ENCODE peak calls at places on chromosome 22, in seven cellular contexts. One of them, this sample, is unnamed.

GRCh38 chr22:49550766-49551362 is 276.8 kb downstream of the BRD1 start:
- DNase-seq in H9: no peak
- DNase-seq in trophoblast cell: no peak
- DNase-seq in IMR-90: no peak
- DNase-seq in H1: no peak
- DNase-seq in mesenchymal stem cell: no peak
- DNase-seq in neuronal stem cell: no peak
- DNase-seq in this sample: no peak

GRCh38 chr22:49239264-49240015 is 588.2 kb downstream of the BRD1 start:
- DNase-seq in neuronal stem cell: no peak
- DNase-seq in H1: no peak
- DNase-seq in H9: peak
- DNase-seq in trophoblast cell: no peak
- DNase-seq in IMR-90: no peak
- DNase-seq in mesenchymal stem cell: no peak
- DNase-seq in this sample: peak

GRCh38 chr22:26887916-26888315 is 230.5 kb downstream of the MIAT start:
- DNase-seq in H9: no peak
- DNase-seq in trophoblast cell: no peak
- DNase-seq in H1: no peak
- DNase-seq in IMR-90: no peak
- DNase-seq in mesenchymal stem cell: no peak
- DNase-seq in neuronal stem cell: no peak
- DNase-seq in this sample: no peak

GRCh38 chr22:32331236-32331917 is 26.3 kb upstream of the RFPL3 start:
- DNase-seq in trophoblast cell: no peak
- DNase-seq in IMR-90: no peak
- DNase-seq in neuronal stem cell: no peak
- DNase-seq in mesenchymal stem cell: no peak
- DNase-seq in H1: no peak
- DNase-seq in H9: peak
- DNase-seq in this sample: no peak

GRCh38 chr22:30742291-30743256 is 47.9 kb downstream of the OSBP2 start:
- DNase-seq in IMR-90: peak
- DNase-seq in H1: no peak
- DNase-seq in mesenchymal stem cell: no peak
- DNase-seq in trophoblast cell: no peak
- DNase-seq in H9: no peak
- DNase-seq in neuronal stem cell: no peak
- DNase-seq in this sample: no peak

GRCh38 chr22:29799217-29799680 is 32.1 kb downstream of the UQCR10 start:
- DNase-seq in H1: no peak
- DNase-seq in H9: no peak
- DNase-seq in neuronal stem cell: no peak
- DNase-seq in trophoblast cell: peak
- DNase-seq in mesenchymal stem cell: peak
- DNase-seq in IMR-90: peak
- DNase-seq in this sample: no peak

GRCh38 chr22:33247758-33248157 is 189.6 kb upstream of the SYN3 start:
- DNase-seq in trophoblast cell: no peak
- DNase-seq in H1: no peak
- DNase-seq in mesenchymal stem cell: no peak
- DNase-seq in neuronal stem cell: no peak
- DNase-seq in IMR-90: no peak
- DNase-seq in H9: no peak
- DNase-seq in this sample: no peak

GRCh38 chr22:43658823-43659222 is 153.3 kb downstream of the EFCAB6 start:
- DNase-seq in mesenchymal stem cell: no peak
- DNase-seq in neuronal stem cell: no peak
- DNase-seq in trophoblast cell: no peak
- DNase-seq in H9: no peak
- DNase-seq in IMR-90: no peak
- DNase-seq in H1: peak
- DNase-seq in this sample: peak

GRCh38 chr22:17896552-17896951 is 122.3 kb upstream of the BID start:
- DNase-seq in neuronal stem cell: no peak
- DNase-seq in H1: no peak
- DNase-seq in IMR-90: peak
- DNase-seq in H9: peak
- DNase-seq in trophoblast cell: peak
- DNase-seq in mesenchymal stem cell: no peak
- DNase-seq in this sample: peak

GRCh38 chr22:39959640-39960447 is at the start of gene TMA7B:
- DNase-seq in H9: peak
- DNase-seq in H1: no peak
- DNase-seq in trophoblast cell: peak
- DNase-seq in mesenchymal stem cell: peak
- DNase-seq in IMR-90: peak
- DNase-seq in neuronal stem cell: no peak
- DNase-seq in this sample: peak

GRCh38 chr22:37390075-37390474 is 37.2 kb downstream of the ELFN2 start:
- DNase-seq in trophoblast cell: no peak
- DNase-seq in neuronal stem cell: no peak
- DNase-seq in H9: no peak
- DNase-seq in IMR-90: no peak
- DNase-seq in H1: no peak
- DNase-seq in mesenchymal stem cell: no peak
- DNase-seq in this sample: no peak

GRCh38 chr22:37428649-37429586 is 1.6 kb upstream of the ELFN2 start:
- DNase-seq in neuronal stem cell: peak
- DNase-seq in trophoblast cell: peak
- DNase-seq in IMR-90: peak
- DNase-seq in mesenchymal stem cell: peak
- DNase-seq in H1: peak
- DNase-seq in H9: peak
- DNase-seq in this sample: peak

GRCh38 chr22:32802291-32802826 is 854 bp downstream of the TIMP3 start:
- DNase-seq in mesenchymal stem cell: no peak
- DNase-seq in H1: no peak
- DNase-seq in H9: no peak
- DNase-seq in neuronal stem cell: no peak
- DNase-seq in IMR-90: no peak
- DNase-seq in trophoblast cell: peak
- DNase-seq in this sample: no peak

GRCh38 chr22:25780673-25781072 is 38.7 kb downstream of the MYO18B start:
- DNase-seq in trophoblast cell: no peak
- DNase-seq in H1: no peak
- DNase-seq in IMR-90: no peak
- DNase-seq in mesenchymal stem cell: peak
- DNase-seq in neuronal stem cell: no peak
- DNase-seq in H9: no peak
- DNase-seq in this sample: no peak

GRCh38 chr22:27609411-27610029 is 192.0 kb downstream of the MN1 start:
- DNase-seq in mesenchymal stem cell: no peak
- DNase-seq in neuronal stem cell: peak
- DNase-seq in trophoblast cell: no peak
- DNase-seq in H1: no peak
- DNase-seq in H9: no peak
- DNase-seq in IMR-90: no peak
- DNase-seq in this sample: no peak

GRCh38 chr22:43975041-43975440 is 19.8 kb downstream of the SAMM50 start:
- DNase-seq in H1: no peak
- DNase-seq in neuronal stem cell: no peak
- DNase-seq in H9: no peak
- DNase-seq in IMR-90: no peak
- DNase-seq in mesenchymal stem cell: no peak
- DNase-seq in trophoblast cell: no peak
- DNase-seq in this sample: no peak

GRCh38 chr22:20979243-20979809 is 2.8 kb upstream of the LZTR1 start:
- DNase-seq in mesenchymal stem cell: peak
- DNase-seq in H1: peak
- DNase-seq in trophoblast cell: peak
- DNase-seq in neuronal stem cell: peak
- DNase-seq in H9: peak
- DNase-seq in IMR-90: peak
- DNase-seq in this sample: peak

GRCh38 chr22:28030442-28030841 is 111.4 kb upstream of the PITPNB start:
- DNase-seq in H9: peak
- DNase-seq in IMR-90: peak
- DNase-seq in mesenchymal stem cell: no peak
- DNase-seq in trophoblast cell: no peak
- DNase-seq in neuronal stem cell: no peak
- DNase-seq in H1: no peak
- DNase-seq in this sample: no peak

GRCh38 chr22:19003518-19003917 is 67.4 kb upstream of the PRODH start:
- DNase-seq in H1: no peak
- DNase-seq in IMR-90: no peak
- DNase-seq in H9: no peak
- DNase-seq in mesenchymal stem cell: no peak
- DNase-seq in neuronal stem cell: no peak
- DNase-seq in trophoblast cell: no peak
- DNase-seq in this sample: no peak

GRCh38 chr22:27809226-27809625 is 7.7 kb upstream of the MN1 start:
- DNase-seq in IMR-90: no peak
- DNase-seq in trophoblast cell: no peak
- DNase-seq in mesenchymal stem cell: no peak
- DNase-seq in H9: peak
- DNase-seq in H1: no peak
- DNase-seq in neuronal stem cell: no peak
- DNase-seq in this sample: peak

GRCh38 chr22:17336061-17336460 is 33.2 kb upstream of the CECR2 start:
- DNase-seq in mesenchymal stem cell: no peak
- DNase-seq in IMR-90: no peak
- DNase-seq in neuronal stem cell: no peak
- DNase-seq in H9: no peak
- DNase-seq in trophoblast cell: no peak
- DNase-seq in H1: no peak
- DNase-seq in this sample: no peak

GRCh38 chr22:29167032-29167911 is 38.4 kb upstream of the EMID1 start:
- DNase-seq in trophoblast cell: peak
- DNase-seq in H1: no peak
- DNase-seq in mesenchymal stem cell: no peak
- DNase-seq in neuronal stem cell: no peak
- DNase-seq in H9: no peak
- DNase-seq in IMR-90: no peak
- DNase-seq in this sample: no peak

GRCh38 chr22:27011131-27011530 is 353.7 kb downstream of the MIAT start:
- DNase-seq in IMR-90: no peak
- DNase-seq in trophoblast cell: no peak
- DNase-seq in H9: no peak
- DNase-seq in neuronal stem cell: no peak
- DNase-seq in mesenchymal stem cell: no peak
- DNase-seq in H1: no peak
- DNase-seq in this sample: no peak

GRCh38 chr22:42344391-42344861 is 74.0 kb upstream of the TCF20 start:
- DNase-seq in H9: peak
- DNase-seq in IMR-90: no peak
- DNase-seq in neuronal stem cell: no peak
- DNase-seq in mesenchymal stem cell: no peak
- DNase-seq in trophoblast cell: no peak
- DNase-seq in H1: no peak
- DNase-seq in this sample: peak

GRCh38 chr22:19815093-19815822 is 39.4 kb downstream of the GNB1L start:
- DNase-seq in H9: no peak
- DNase-seq in trophoblast cell: no peak
- DNase-seq in IMR-90: no peak
- DNase-seq in mesenchymal stem cell: no peak
- DNase-seq in neuronal stem cell: no peak
- DNase-seq in H1: no peak
- DNase-seq in this sample: no peak

GRCh38 chr22:32480238-32480637 is 5.6 kb downstream of the FBXO7 start:
- DNase-seq in mesenchymal stem cell: no peak
- DNase-seq in H9: no peak
- DNase-seq in IMR-90: no peak
- DNase-seq in trophoblast cell: no peak
- DNase-seq in H1: no peak
- DNase-seq in neuronal stem cell: no peak
- DNase-seq in this sample: no peak

GRCh38 chr22:23684051-23684450 is 6.8 kb upstream of the RGL4 start:
- DNase-seq in IMR-90: no peak
- DNase-seq in neuronal stem cell: no peak
- DNase-seq in H1: no peak
- DNase-seq in H9: no peak
- DNase-seq in trophoblast cell: no peak
- DNase-seq in mesenchymal stem cell: no peak
- DNase-seq in this sample: no peak
- H3K18ac ChIP-seq in IMR-90: no peak
- H3K18ac ChIP-seq in neuronal stem cell: no peak
- H3K18ac ChIP-seq in H1: no peak
- H3K18ac ChIP-seq in H9: no peak
- H3K18ac ChIP-seq in trophoblast cell: no peak
- H3K18ac ChIP-seq in mesenchymal stem cell: no peak
- H3K18ac ChIP-seq in this sample: no peak

GRCh38 chr22:45336971-45337431 is 27.3 kb downstream of the FAM118A start:
- DNase-seq in mesenchymal stem cell: no peak
- DNase-seq in trophoblast cell: no peak
- DNase-seq in H9: no peak
- DNase-seq in neuronal stem cell: no peak
- DNase-seq in IMR-90: no peak
- DNase-seq in H1: no peak
- DNase-seq in this sample: no peak
- H3K9ac ChIP-seq in mesenchymal stem cell: no peak
- H3K9ac ChIP-seq in trophoblast cell: no peak
- H3K9ac ChIP-seq in H9: no peak
- H3K9ac ChIP-seq in neuronal stem cell: no peak
- H3K9ac ChIP-seq in IMR-90: no peak
- H3K9ac ChIP-seq in H1: no peak
- H3K9ac ChIP-seq in this sample: no peak

GRCh38 chr22:47593911-47594311 is 831.5 kb downstream of the TBC1D22A start:
- DNase-seq in trophoblast cell: no peak
- DNase-seq in H9: no peak
- DNase-seq in IMR-90: no peak
- DNase-seq in neuronal stem cell: no peak
- DNase-seq in mesenchymal stem cell: no peak
- DNase-seq in H1: no peak
- DNase-seq in this sample: no peak
- H3K18ac ChIP-seq in trophoblast cell: no peak
- H3K18ac ChIP-seq in H9: no peak
- H3K18ac ChIP-seq in IMR-90: no peak
- H3K18ac ChIP-seq in neuronal stem cell: no peak
- H3K18ac ChIP-seq in mesenchymal stem cell: no peak
- H3K18ac ChIP-seq in H1: no peak
- H3K18ac ChIP-seq in this sample: no peak

GRCh38 chr22:38729946-38730345 is 24.2 kb downstream of the GTPBP1 start:
- DNase-seq in neuronal stem cell: no peak
- DNase-seq in trophoblast cell: no peak
- DNase-seq in H1: no peak
- DNase-seq in mesenchymal stem cell: no peak
- DNase-seq in IMR-90: no peak
- DNase-seq in H9: no peak
- DNase-seq in this sample: no peak

GRCh38 chr22:38725900-38726655 is 20.3 kb downstream of the GTPBP1 start:
- DNase-seq in H1: no peak
- DNase-seq in mesenchymal stem cell: no peak
- DNase-seq in trophoblast cell: no peak
- DNase-seq in neuronal stem cell: no peak
- DNase-seq in IMR-90: no peak
- DNase-seq in H9: no peak
- DNase-seq in this sample: no peak

GRCh38 chr22:38727123-38727522 is 21.4 kb downstream of the GTPBP1 start:
- DNase-seq in neuronal stem cell: no peak
- DNase-seq in H9: no peak
- DNase-seq in trophoblast cell: no peak
- DNase-seq in mesenchymal stem cell: no peak
- DNase-seq in IMR-90: no peak
- DNase-seq in H1: no peak
- DNase-seq in this sample: no peak

GRCh38 chr22:38728899-38729796 is 23.4 kb downstream of the GTPBP1 start:
- DNase-seq in trophoblast cell: no peak
- DNase-seq in mesenchymal stem cell: no peak
- DNase-seq in H9: no peak
- DNase-seq in H1: no peak
- DNase-seq in IMR-90: no peak
- DNase-seq in neuronal stem cell: no peak
- DNase-seq in this sample: no peak

GRCh38 chr22:38727530-38728451 is 22.0 kb downstream of the GTPBP1 start:
- DNase-seq in trophoblast cell: no peak
- DNase-seq in H9: no peak
- DNase-seq in IMR-90: no peak
- DNase-seq in H1: no peak
- DNase-seq in neuronal stem cell: no peak
- DNase-seq in mesenchymal stem cell: no peak
- DNase-seq in this sample: no peak
- H3K9ac ChIP-seq in trophoblast cell: no peak
- H3K9ac ChIP-seq in H9: no peak
- H3K9ac ChIP-seq in IMR-90: no peak
- H3K9ac ChIP-seq in H1: no peak
- H3K9ac ChIP-seq in neuronal stem cell: peak
- H3K9ac ChIP-seq in mesenchymal stem cell: no peak
- H3K9ac ChIP-seq in this sample: no peak

This sample was measured in mesendoderm.